ENCODE peak calls at places on chromosome 6, in five cellular contexts. S is GDM1, K is GM12892, Q is astrocyte, T is Right ventricle myocardium inferior. I is an unnamed sample.

GRCh38 chr6:111992851-111993250 is 61.1 kb upstream of the CCN6 start:
- DNase-seq in S (no peak), K (no peak), Q (no peak), T (no peak), I (no peak)

GRCh38 chr6:38158762-38159350 is 339.3 kb downstream of the ZFAND3 start:
- DNase-seq in S (no peak), K (no peak), Q (no peak), T (no peak), I (no peak)

GRCh38 chr6:66478705-66479104 is 771.7 kb upstream of the EYS start:
- DNase-seq in S (no peak), K (no peak), Q (no peak), T (no peak), I (no peak)

GRCh38 chr6:75296811-75297779 is 12.5 kb upstream of the TMEM30A start:
- DNase-seq in S (peak), K (no peak), Q (peak), T (no peak), I (peak)

GRCh38 chr6:127119361-127120108 is 1.1 kb downstream of the RSPO3 start:
- DNase-seq in S (no peak), K (peak), Q (no peak), T (peak), I (peak)

GRCh38 chr6:78746457-78746856 is 120.9 kb upstream of the IRAK1BP1 start:
- DNase-seq in S (no peak), K (no peak), Q (peak), T (no peak), I (peak)

GRCh38 chr6:154555075-154555677 is 44.7 kb upstream of the CNKSR3 start:
- DNase-seq in S (no peak), K (no peak), Q (peak), T (no peak), I (peak)

GRCh38 chr6:20180935-20181334 is 31.3 kb downstream of the MBOAT1 start:
- DNase-seq in S (peak), K (no peak), Q (no peak), T (no peak), I (peak)

GRCh38 chr6:166925141-166925996 is 31.0 kb downstream of the RNASET2 start:
- DNase-seq in S (no peak), K (no peak), Q (no peak), T (no peak), I (no peak)

GRCh38 chr6:43873806-43874714 is 104.0 kb downstream of the VEGFA start:
- DNase-seq in S (no peak), K (no peak), Q (no peak), T (no peak), I (no peak)

GRCh38 chr6:160330621-160331020 is 17.6 kb upstream of the SLC22A3 start:
- DNase-seq in S (no peak), K (no peak), Q (no peak), T (no peak), I (no peak)

GRCh38 chr6:161549977-161550655 is 276.3 kb upstream of the AGPAT4 start:
- DNase-seq in S (no peak), K (no peak), Q (no peak), T (no peak), I (no peak)

GRCh38 chr6:88856566-88856965 is 106.9 kb downstream of the RNGTT start:
- DNase-seq in S (no peak), K (no peak), Q (no peak), T (no peak), I (no peak)

GRCh38 chr6:143136647-143137046 is 76.0 kb downstream of the AIG1 start:
- DNase-seq in S (no peak), K (no peak), Q (no peak), T (no peak), I (peak)

GRCh38 chr6:105814745-105815536 is 271.2 kb upstream of the PRDM1 start:
- DNase-seq in S (no peak), K (no peak), Q (no peak), T (no peak), I (no peak)

GRCh38 chr6:148520109-148520841 is 177.6 kb downstream of the SASH1 start:
- DNase-seq in S (no peak), K (peak), Q (no peak), T (no peak), I (no peak)

GRCh38 chr6:166997768-166998255 is 1.4 kb upstream of the CEP43 start:
- DNase-seq in S (no peak), K (no peak), Q (peak), T (no peak), I (peak)

GRCh38 chr6:140441256-140441655 is 1066.8 kb upstream of the CITED2 start:
- DNase-seq in S (peak), K (no peak), Q (peak), T (peak), I (peak)

GRCh38 chr6:80435457-80435856 is 329.0 kb downstream of the BCKDHB start:
- DNase-seq in S (no peak), K (no peak), Q (no peak), T (no peak), I (no peak)

GRCh38 chr6:164130151-164130550 is 715.6 kb downstream of the QKI start:
- DNase-seq in S (no peak), K (no peak), Q (no peak), T (peak), I (peak)